ENCODE peak calls at places on chromosomes 5 and 9, in eight cellular contexts. E, Y, O, U, X, J, Q and A are unnamed samples.
A peak's percentile ranks its signal among the peaks of the same experiment; 100 is the strongest.

GRCh38 chr5:133109655-133110483 is 58.1 kb downstream of the HSPA4 start:
- DNase-seq in E (no peak), Y (peak; percentile 77), O (no peak), U (no peak), X (no peak), J (no peak), Q (no peak), A (no peak)

GRCh38 chr5:132916086-132916485 is 42.6 kb downstream of the LEAP2 start:
- DNase-seq in E (no peak), Y (no peak), O (no peak), U (no peak), X (no peak), J (no peak), Q (no peak), A (no peak)

GRCh38 chr5:8685704-8686103 is 816.8 kb downstream of the MTRR start:
- DNase-seq in E (no peak), Y (no peak), O (no peak), U (no peak), X (no peak), J (no peak), Q (no peak), A (no peak)

GRCh38 chr5:178319541-178320041 is 87.0 kb upstream of the PHYKPL start:
- DNase-seq in E (no peak), Y (no peak), O (no peak), U (no peak), X (no peak), J (no peak), Q (peak; percentile 63), A (no peak)

GRCh38 chr9:82504620-82505019 is 516.0 kb downstream of the SPATA31D1 start:
- DNase-seq in E (no peak), Y (no peak), O (no peak), U (no peak), X (no peak), J (no peak), Q (no peak), A (no peak)

GRCh38 chr5:32710335-32710858 is 724 bp upstream of the NPR3 start:
- DNase-seq in E (peak; percentile 55), Y (peak; percentile 76), O (no peak), U (no peak), X (peak; percentile 66), J (peak; percentile 24), Q (peak; percentile 69), A (peak; percentile 45)

GRCh38 chr5:57313716-57314115 is 139.9 kb downstream of the GPBP1 start:
- DNase-seq in E (no peak), Y (no peak), O (no peak), U (no peak), X (no peak), J (no peak), Q (no peak), A (no peak)

GRCh38 chr5:96434201-96434645 is 1.2 kb upstream of the PCSK1 start:
- DNase-seq in E (peak; percentile 56), Y (peak; percentile 72), O (peak; percentile 2), U (peak; percentile 47), X (peak; percentile 36), J (peak; percentile 75), Q (peak; percentile 71), A (peak; percentile 59)

GRCh38 chr9:21385131-21385665 is at the start of gene IFNA2:
- DNase-seq in E (no peak), Y (no peak), O (no peak), U (no peak), X (no peak), J (no peak), Q (no peak), A (no peak)

GRCh38 chr5:172775326-172776234 is 4.6 kb upstream of the DUSP1 start:
- DNase-seq in E (no peak), Y (peak; percentile 94), O (no peak), U (no peak), X (no peak), J (no peak), Q (peak; percentile 92), A (peak; percentile 53)

GRCh38 chr5:149428032-149428431 is 48.9 kb upstream of the IL17B start:
- DNase-seq in E (no peak), Y (no peak), O (no peak), U (no peak), X (no peak), J (no peak), Q (no peak), A (no peak)

GRCh38 chr5:150801117-150801927 is 22.8 kb downstream of the SMIM3 start:
- DNase-seq in E (no peak), Y (no peak), O (no peak), U (no peak), X (peak; percentile 59), J (peak; percentile 80), Q (no peak), A (peak; percentile 51)

GRCh38 chr5:134547579-134547978 is 22.1 kb downstream of the JADE2 start:
- DNase-seq in E (no peak), Y (peak; percentile 87), O (no peak), U (no peak), X (no peak), J (peak; percentile 37), Q (no peak), A (no peak)

GRCh38 chr5:130720355-130720754 is 444.7 kb downstream of the HINT1 start:
- DNase-seq in E (no peak), Y (no peak), O (no peak), U (no peak), X (peak; percentile 23), J (peak; percentile 67), Q (no peak), A (no peak)

GRCh38 chr5:33409435-33410146 is 31.2 kb upstream of the TARS1 start:
- DNase-seq in E (no peak), Y (no peak), O (no peak), U (no peak), X (no peak), J (no peak), Q (no peak), A (no peak)

GRCh38 chr5:143495823-143496275 is 92.4 kb upstream of the NR3C1 start:
- DNase-seq in E (peak; percentile 40), Y (no peak), O (no peak), U (no peak), X (peak; percentile 13), J (peak; percentile 73), Q (no peak), A (peak; percentile 38)

GRCh38 chr5:143496928-143497327 is 93.4 kb upstream of the NR3C1 start:
- DNase-seq in E (no peak), Y (no peak), O (no peak), U (no peak), X (no peak), J (no peak), Q (no peak), A (no peak)

GRCh38 chr5:143498821-143499220 is 95.3 kb upstream of the NR3C1 start:
- DNase-seq in E (no peak), Y (no peak), O (no peak), U (no peak), X (no peak), J (no peak), Q (no peak), A (no peak)

GRCh38 chr5:143499480-143500114 is 96.1 kb upstream of the NR3C1 start:
- DNase-seq in E (no peak), Y (no peak), O (no peak), U (no peak), X (no peak), J (no peak), Q (no peak), A (no peak)

DNA sequence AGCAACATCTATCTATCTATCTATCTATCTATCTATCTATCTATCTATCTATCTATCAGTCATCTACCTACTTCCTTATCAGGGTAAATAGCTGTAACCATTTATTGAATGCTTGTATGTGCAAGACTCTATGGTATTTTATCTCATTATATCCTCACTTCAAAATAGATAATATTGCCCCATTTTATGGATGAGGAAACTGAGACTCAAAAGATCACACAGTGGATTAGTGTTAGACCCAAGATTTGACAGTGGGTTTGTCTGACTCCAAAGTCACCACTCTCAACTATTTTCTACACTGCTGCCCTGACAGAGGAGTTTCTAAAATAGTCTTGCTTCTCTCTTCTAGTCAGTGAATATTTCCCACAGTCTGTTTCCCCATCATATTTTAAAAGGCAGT is 94.3 kb upstream of the NR3C1 start:
- DNase-seq in E (no peak), Y (no peak), O (no peak), U (no peak), X (no peak), J (no peak), Q (no peak), A (no peak)
- TF ChIP-seq CTCF in E (no peak), Y (no peak), O (no peak), U (no peak), X (no peak), J (no peak), Q (no peak), A (no peak)

DNA sequence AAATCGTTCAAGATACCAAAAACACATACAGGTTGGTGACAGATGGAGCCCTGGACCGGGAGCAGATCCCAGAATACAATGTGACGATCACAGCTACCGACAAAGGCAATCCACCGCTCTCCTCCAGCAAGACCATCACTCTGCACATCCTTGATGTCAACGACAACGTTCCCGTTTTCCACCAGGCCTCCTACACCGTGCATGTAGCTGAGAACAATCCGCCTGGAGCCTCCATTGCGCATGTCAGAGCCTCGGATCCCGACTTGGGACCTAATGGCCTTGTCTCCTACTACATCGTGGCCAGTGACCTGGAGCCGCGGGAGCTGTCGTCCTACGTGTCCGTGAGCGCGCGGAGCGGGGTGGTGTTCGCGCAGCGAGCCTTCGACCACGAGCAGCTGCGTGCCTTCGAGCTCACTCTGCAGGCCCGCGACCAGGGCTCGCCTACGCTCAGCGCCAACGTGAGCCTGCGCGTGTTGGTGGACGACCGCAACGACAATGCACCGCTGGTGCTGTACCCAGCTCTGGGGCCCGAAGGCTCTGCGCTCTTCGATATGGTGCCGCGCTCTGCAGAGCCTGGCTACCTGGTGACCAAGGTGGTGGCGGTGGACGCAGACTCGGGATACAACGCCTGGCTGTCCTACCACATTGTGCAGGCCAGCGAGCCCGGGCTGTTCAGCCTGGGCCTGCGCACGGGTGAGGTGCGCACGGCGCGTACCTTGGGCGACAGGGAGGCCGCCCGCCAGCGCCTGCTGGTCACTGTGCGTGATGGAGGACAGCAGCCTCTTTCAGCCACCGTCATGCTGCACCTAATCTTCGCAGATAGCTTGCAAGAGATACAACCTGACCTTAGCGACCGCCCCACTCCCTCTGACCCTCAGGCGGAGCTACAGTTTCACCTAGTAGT is 1.8 kb downstream of the PCDHGB3 start:
- DNase-seq in E (no peak), Y (no peak), O (no peak), U (no peak), X (no peak), J (no peak), Q (no peak), A (no peak)
- H3K4me1 ChIP-seq in E (no peaks in the 10 kb centered on the region), Y (no peaks in the 10 kb centered on the region), O (no peaks in the 10 kb centered on the region), U (no peaks in the 10 kb centered on the region), X (no peaks in the 10 kb centered on the region), J (no peaks in the 10 kb centered on the region), Q (no peaks in the 10 kb centered on the region), A (peaks cover 39% of the 10 kb centered on the region)

GRCh38 chr9:2215941-2216441 is 200.8 kb downstream of the SMARCA2 start:
- DNase-seq in E (no peak), Y (no peak), O (no peak), U (no peak), X (no peak), J (no peak), Q (no peak), A (no peak)
- H3K4me3 ChIP-seq in E (no peak overlapping the region), Y (no peak overlapping the region), O (no peak overlapping the region), U (no peak overlapping the region), X (no peak overlapping the region), J (no peak overlapping the region), Q (no peak overlapping the region), A (no peak overlapping the region)

DNA sequence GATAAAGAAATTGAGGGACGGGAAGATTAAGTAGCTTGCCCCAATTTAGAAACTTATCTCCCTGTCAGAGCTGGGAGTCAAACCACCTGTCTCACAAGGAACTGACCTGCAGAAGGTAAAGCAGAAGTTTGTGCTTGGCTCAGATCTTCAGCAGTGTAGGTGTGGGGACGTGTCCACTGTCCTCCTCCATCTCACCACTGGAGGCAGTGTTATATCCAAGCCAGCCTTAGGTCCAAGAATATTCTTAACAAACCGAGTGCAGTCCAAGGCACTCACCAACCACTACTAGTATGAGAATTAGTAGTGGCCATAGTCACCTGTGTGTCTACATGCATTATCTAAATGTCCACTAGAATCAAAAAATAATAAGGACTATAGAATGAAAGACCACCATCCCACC is 86.3 kb upstream of the IRX1 start:
- DNase-seq in E (no peak), Y (no peak), O (no peak), U (no peak), X (no peak), J (no peak), Q (no peak), A (no peak)
- TF ChIP-seq CTCF in E (peak; percentile 10), Y (no peak), O (no peak), U (no peak), X (no peak), J (no peak), Q (peak; percentile 6), A (no peak)